ENCODE peak calls at places on chromosomes 12 and 14, in seven cellular contexts. One of them, this sample, is unnamed.

GRCh38 chr12:4960030-4960429 is 50.3 kb downstream of the KCNA1 start:
- DNase-seq in right lobe of liver: no peak
- DNase-seq in tibial artery: no peak
- DNase-seq in CD8-positive, alpha-beta T cell: no peak
- DNase-seq in breast epithelium: no peak
- DNase-seq in PC-3: no peak
- DNase-seq in colonic mucosa: no peak
- DNase-seq in this sample: no peak

GRCh38 chr14:63045612-63046320 is 508 bp upstream of the KCNH5 start:
- DNase-seq in right lobe of liver: no peak
- DNase-seq in tibial artery: no peak
- DNase-seq in CD8-positive, alpha-beta T cell: no peak
- DNase-seq in breast epithelium: no peak
- DNase-seq in PC-3: no peak
- DNase-seq in colonic mucosa: no peak
- DNase-seq in this sample: no peak

GRCh38 chr12:121693155-121693554 is 19.4 kb upstream of the TMEM120B start:
- DNase-seq in right lobe of liver: no peak
- DNase-seq in tibial artery: no peak
- DNase-seq in CD8-positive, alpha-beta T cell: no peak
- DNase-seq in breast epithelium: no peak
- DNase-seq in PC-3: no peak
- DNase-seq in colonic mucosa: no peak
- DNase-seq in this sample: no peak

GRCh38 chr12:105330938-105331804 is 680 bp downstream of the C12orf75 start:
- DNase-seq in right lobe of liver: no peak
- DNase-seq in tibial artery: no peak
- DNase-seq in CD8-positive, alpha-beta T cell: peak; percentile 65
- DNase-seq in breast epithelium: no peak
- DNase-seq in PC-3: peak; percentile 19
- DNase-seq in colonic mucosa: peak; percentile 39
- DNase-seq in this sample: peak; percentile 16

GRCh38 chr14:101944451-101944850 is 19.9 kb upstream of the DYNC1H1 start:
- DNase-seq in right lobe of liver: no peak
- DNase-seq in tibial artery: no peak
- DNase-seq in CD8-positive, alpha-beta T cell: no peak
- DNase-seq in breast epithelium: no peak
- DNase-seq in PC-3: no peak
- DNase-seq in colonic mucosa: no peak
- DNase-seq in this sample: no peak

GRCh38 chr12:27052742-27053141 is 29.6 kb downstream of the C12orf71 start:
- DNase-seq in right lobe of liver: no peak
- DNase-seq in tibial artery: no peak
- DNase-seq in CD8-positive, alpha-beta T cell: no peak
- DNase-seq in breast epithelium: no peak
- DNase-seq in PC-3: no peak
- DNase-seq in colonic mucosa: no peak
- DNase-seq in this sample: no peak

GRCh38 chr12:48818831-48819590 is 715 bp downstream of the CACNB3 start:
- DNase-seq in right lobe of liver: no peak
- DNase-seq in tibial artery: no peak
- DNase-seq in CD8-positive, alpha-beta T cell: peak; percentile 56
- DNase-seq in breast epithelium: no peak
- DNase-seq in PC-3: no peak
- DNase-seq in colonic mucosa: peak; percentile 69
- DNase-seq in this sample: no peak

GRCh38 chr14:100673085-100673806 is 53.4 kb upstream of the DLK1 start:
- DNase-seq in right lobe of liver: no peak
- DNase-seq in tibial artery: no peak
- DNase-seq in CD8-positive, alpha-beta T cell: no peak
- DNase-seq in breast epithelium: peak; percentile 75
- DNase-seq in PC-3: peak; percentile 46
- DNase-seq in colonic mucosa: peak; percentile 85
- DNase-seq in this sample: peak; percentile 69

GRCh38 chr14:89598548-89599186 is 181.6 kb upstream of the FOXN3 start:
- DNase-seq in right lobe of liver: no peak
- DNase-seq in tibial artery: no peak
- DNase-seq in CD8-positive, alpha-beta T cell: no peak
- DNase-seq in breast epithelium: no peak
- DNase-seq in PC-3: no peak
- DNase-seq in colonic mucosa: no peak
- DNase-seq in this sample: no peak

GRCh38 chr12:25866586-25867378 is 91.7 kb upstream of the RASSF8 start:
- DNase-seq in right lobe of liver: no peak
- DNase-seq in tibial artery: no peak
- DNase-seq in CD8-positive, alpha-beta T cell: no peak
- DNase-seq in breast epithelium: no peak
- DNase-seq in PC-3: no peak
- DNase-seq in colonic mucosa: no peak
- DNase-seq in this sample: no peak

GRCh38 chr14:36450550-36450949 is 69.5 kb downstream of the NKX2-1 start:
- DNase-seq in right lobe of liver: no peak
- DNase-seq in tibial artery: no peak
- DNase-seq in CD8-positive, alpha-beta T cell: no peak
- DNase-seq in breast epithelium: no peak
- DNase-seq in PC-3: peak; percentile 39
- DNase-seq in colonic mucosa: no peak
- DNase-seq in this sample: no peak

GRCh38 chr14:76958020-76958965 is 70.2 kb downstream of the IRF2BPL start:
- DNase-seq in right lobe of liver: no peak
- DNase-seq in tibial artery: no peak
- DNase-seq in CD8-positive, alpha-beta T cell: no peak
- DNase-seq in breast epithelium: no peak
- DNase-seq in PC-3: no peak
- DNase-seq in colonic mucosa: no peak
- DNase-seq in this sample: no peak

GRCh38 chr12:126112849-126113248 is 1047.6 kb downstream of the AACS start:
- DNase-seq in right lobe of liver: no peak
- DNase-seq in tibial artery: no peak
- DNase-seq in CD8-positive, alpha-beta T cell: no peak
- DNase-seq in breast epithelium: no peak
- DNase-seq in PC-3: no peak
- DNase-seq in colonic mucosa: no peak
- DNase-seq in this sample: no peak

GRCh38 chr12:11695321-11695720 is 45.8 kb downstream of the ETV6 start:
- DNase-seq in right lobe of liver: no peak
- DNase-seq in tibial artery: peak; percentile 67
- DNase-seq in CD8-positive, alpha-beta T cell: no peak
- DNase-seq in breast epithelium: no peak
- DNase-seq in PC-3: no peak
- DNase-seq in colonic mucosa: no peak
- DNase-seq in this sample: no peak

GRCh38 chr12:593396-593976 is 69.8 kb downstream of the NINJ2 start:
- DNase-seq in right lobe of liver: no peak
- DNase-seq in tibial artery: no peak
- DNase-seq in CD8-positive, alpha-beta T cell: no peak
- DNase-seq in breast epithelium: no peak
- DNase-seq in PC-3: no peak
- DNase-seq in colonic mucosa: no peak
- DNase-seq in this sample: no peak

GRCh38 chr14:103144085-103144484 is 20.8 kb downstream of the TNFAIP2 start:
- DNase-seq in right lobe of liver: no peak
- DNase-seq in tibial artery: no peak
- DNase-seq in CD8-positive, alpha-beta T cell: no peak
- DNase-seq in breast epithelium: no peak
- DNase-seq in PC-3: peak; percentile 98
- DNase-seq in colonic mucosa: no peak
- DNase-seq in this sample: no peak

GRCh38 chr12:128339121-128339520 is 72.2 kb downstream of the TMEM132C start:
- DNase-seq in right lobe of liver: no peak
- DNase-seq in tibial artery: no peak
- DNase-seq in CD8-positive, alpha-beta T cell: no peak
- DNase-seq in breast epithelium: no peak
- DNase-seq in PC-3: no peak
- DNase-seq in colonic mucosa: no peak
- DNase-seq in this sample: no peak

GRCh38 chr12:70617450-70617849 is 19.8 kb downstream of the PTPRB start:
- DNase-seq in right lobe of liver: no peak
- DNase-seq in tibial artery: no peak
- DNase-seq in CD8-positive, alpha-beta T cell: no peak
- DNase-seq in breast epithelium: no peak
- DNase-seq in PC-3: no peak
- DNase-seq in colonic mucosa: no peak
- DNase-seq in this sample: no peak

DNA sequence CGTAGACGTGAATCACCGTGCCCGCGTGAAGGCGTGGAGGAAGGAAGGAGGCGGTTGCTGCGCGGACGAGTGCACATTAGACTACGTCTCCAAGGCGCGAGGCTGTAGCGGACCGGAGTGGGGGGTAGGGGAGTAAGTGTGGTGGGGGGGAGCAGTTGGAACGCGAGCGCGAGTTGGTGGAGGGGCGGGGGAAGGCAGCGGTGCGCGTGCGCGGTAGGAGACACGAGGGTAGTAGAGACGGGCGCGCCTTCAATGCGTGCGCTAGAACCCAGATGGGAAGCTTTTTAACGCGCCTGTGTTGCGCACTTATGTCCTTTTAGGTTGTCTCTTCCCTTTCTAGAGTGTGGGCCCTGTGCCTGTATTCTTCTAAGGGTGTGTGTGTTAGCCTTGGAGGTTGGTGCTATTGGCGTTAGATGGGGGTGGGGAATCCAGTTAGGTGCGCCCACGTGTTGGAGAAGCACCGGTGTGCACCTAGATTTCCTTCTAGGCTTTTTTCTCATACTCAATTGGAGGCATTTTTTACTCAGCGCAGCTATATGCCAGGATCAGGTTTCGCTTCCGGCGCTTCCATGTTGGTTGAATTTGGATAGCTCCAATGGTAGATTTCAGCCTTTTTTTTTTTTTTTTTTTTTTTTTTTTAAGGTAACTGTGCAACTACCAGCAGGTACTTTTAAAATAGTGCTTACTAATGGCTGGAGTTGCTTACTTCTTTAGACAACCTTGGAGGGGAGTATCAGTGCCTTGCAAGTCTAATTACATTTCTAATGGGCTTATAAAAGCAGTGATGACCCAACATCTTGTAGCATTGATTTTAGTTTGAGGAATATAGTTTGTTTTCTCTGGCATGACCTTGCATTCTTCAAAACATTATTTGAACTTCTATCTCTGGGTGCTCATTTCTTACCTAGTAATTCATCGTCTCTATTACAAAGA is 820 bp downstream of the EIF4B start:
- DNase-seq in right lobe of liver: peak; percentile 79
- DNase-seq in tibial artery: peak; percentile 63
- DNase-seq in CD8-positive, alpha-beta T cell: peak; percentile 74
- DNase-seq in breast epithelium: peak; percentile 69
- DNase-seq in PC-3: peak; percentile 72
- DNase-seq in colonic mucosa: peak; percentile 85
- DNase-seq in this sample: peak; percentile 71
- H3K4me3 ChIP-seq in right lobe of liver: peak overlapping the region; percentile 93
- H3K4me3 ChIP-seq in tibial artery: peak overlapping the region; percentile 82
- H3K4me3 ChIP-seq in CD8-positive, alpha-beta T cell: peak overlapping the region; percentile 93
- H3K4me3 ChIP-seq in breast epithelium: peak overlapping the region; percentile 89
- H3K4me3 ChIP-seq in PC-3: peak overlapping the region; percentile 88
- H3K4me3 ChIP-seq in colonic mucosa: peak overlapping the region; percentile 94
- H3K4me3 ChIP-seq in this sample: peak overlapping the region; percentile 87

GRCh38 chr14:93961610-93962009 is 14.8 kb downstream of the ASB2 start:
- DNase-seq in right lobe of liver: no peak
- DNase-seq in tibial artery: no peak
- DNase-seq in CD8-positive, alpha-beta T cell: no peak
- DNase-seq in breast epithelium: no peak
- DNase-seq in PC-3: no peak
- DNase-seq in colonic mucosa: no peak
- DNase-seq in this sample: no peak
- H3K4me1 ChIP-seq in right lobe of liver: no peaks in the 10 kb centered on the region
- H3K4me1 ChIP-seq in tibial artery: peaks cover 64% of the 10 kb centered on the region
- H3K4me1 ChIP-seq in CD8-positive, alpha-beta T cell: peaks cover 76% of the 10 kb centered on the region
- H3K4me1 ChIP-seq in breast epithelium: no peaks in the 10 kb centered on the region
- H3K4me1 ChIP-seq in PC-3: peaks cover 25% of the 10 kb centered on the region
- H3K4me1 ChIP-seq in colonic mucosa: no peaks in the 10 kb centered on the region
- H3K4me1 ChIP-seq in this sample: peaks cover 6% of the 10 kb centered on the region

GRCh38 chr14:95362180-95362494 is 42.4 kb upstream of the CLMN start:
- DNase-seq in right lobe of liver: no peak
- DNase-seq in tibial artery: no peak
- DNase-seq in CD8-positive, alpha-beta T cell: no peak
- DNase-seq in breast epithelium: no peak
- DNase-seq in PC-3: no peak
- DNase-seq in colonic mucosa: no peak
- DNase-seq in this sample: no peak

GRCh38 chr14:95359974-95360826 is 40.5 kb upstream of the CLMN start:
- DNase-seq in right lobe of liver: no peak
- DNase-seq in tibial artery: no peak
- DNase-seq in CD8-positive, alpha-beta T cell: no peak
- DNase-seq in breast epithelium: no peak
- DNase-seq in PC-3: no peak
- DNase-seq in colonic mucosa: no peak
- DNase-seq in this sample: no peak

GRCh38 chr14:95360828-95361227 is 41.1 kb upstream of the CLMN start:
- DNase-seq in right lobe of liver: no peak
- DNase-seq in tibial artery: no peak
- DNase-seq in CD8-positive, alpha-beta T cell: no peak
- DNase-seq in breast epithelium: no peak
- DNase-seq in PC-3: no peak
- DNase-seq in colonic mucosa: no peak
- DNase-seq in this sample: no peak

GRCh38 chr14:95363468-95363954 is 43.8 kb upstream of the CLMN start:
- DNase-seq in right lobe of liver: no peak
- DNase-seq in tibial artery: no peak
- DNase-seq in CD8-positive, alpha-beta T cell: peak; percentile 32
- DNase-seq in breast epithelium: no peak
- DNase-seq in PC-3: no peak
- DNase-seq in colonic mucosa: no peak
- DNase-seq in this sample: no peak

DNA sequence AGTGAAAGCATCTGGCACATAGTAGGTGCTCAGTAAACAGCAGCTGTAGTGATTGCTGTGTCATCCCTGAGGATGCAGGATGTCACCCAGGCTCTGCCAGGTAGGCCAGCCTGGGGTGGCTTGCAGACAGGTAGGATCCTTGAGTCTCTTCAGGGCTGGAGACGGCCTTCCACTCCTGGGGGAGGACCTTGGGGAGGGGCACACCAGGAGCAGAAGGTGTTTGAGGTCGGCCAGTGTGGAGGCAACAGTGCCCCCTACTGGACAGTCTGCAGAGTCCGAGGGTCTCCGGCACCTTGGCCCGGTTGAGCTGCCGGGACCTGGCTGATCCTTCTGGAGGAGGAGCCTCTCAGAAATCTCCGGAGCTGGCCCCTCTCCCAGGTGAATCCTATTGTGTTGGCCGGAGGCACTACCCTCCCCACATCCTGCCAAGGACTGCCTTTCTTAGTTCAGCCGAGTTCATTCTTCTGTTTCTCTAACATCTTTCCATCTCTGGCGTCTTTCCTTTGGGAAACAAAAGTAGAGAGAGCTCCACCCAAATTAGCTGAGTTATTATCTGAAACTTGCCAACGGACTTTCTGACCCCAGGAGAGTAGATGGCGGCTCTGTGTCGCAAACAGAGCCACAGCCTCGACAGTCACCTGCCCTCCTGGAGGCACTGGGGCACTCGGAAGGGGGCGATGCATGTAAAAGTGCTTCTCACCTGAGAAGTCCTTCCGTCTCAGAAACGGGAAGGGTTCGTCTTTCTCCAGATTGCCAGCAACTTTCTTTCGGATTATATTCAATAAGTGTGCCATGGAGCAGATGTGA is 41.9 kb upstream of the CLMN start:
- DNase-seq in right lobe of liver: peak; percentile 58
- DNase-seq in tibial artery: no peak
- DNase-seq in CD8-positive, alpha-beta T cell: peak; percentile 48
- DNase-seq in breast epithelium: peak; percentile 86
- DNase-seq in PC-3: peak; percentile 58
- DNase-seq in colonic mucosa: peak; percentile 72
- DNase-seq in this sample: peak; percentile 62
- H3K4me3 ChIP-seq in right lobe of liver: no peak overlapping the region
- H3K4me3 ChIP-seq in tibial artery: no peak overlapping the region
- H3K4me3 ChIP-seq in CD8-positive, alpha-beta T cell: no peak overlapping the region
- H3K4me3 ChIP-seq in breast epithelium: no peak overlapping the region
- H3K4me3 ChIP-seq in PC-3: peak overlapping the region; percentile 44
- H3K4me3 ChIP-seq in colonic mucosa: no peak overlapping the region
- H3K4me3 ChIP-seq in this sample: no peak overlapping the region

GRCh38 chr12:52246720-52247621 is 13.9 kb downstream of the KRT7 start:
- DNase-seq in right lobe of liver: no peak
- DNase-seq in tibial artery: no peak
- DNase-seq in CD8-positive, alpha-beta T cell: no peak
- DNase-seq in breast epithelium: no peak
- DNase-seq in PC-3: peak; percentile 86
- DNase-seq in colonic mucosa: peak; percentile 59
- DNase-seq in this sample: peak; percentile 59
- H3K4me1 ChIP-seq in right lobe of liver: no peaks in the 10 kb centered on the region
- H3K4me1 ChIP-seq in tibial artery: peaks cover 82% of the 10 kb centered on the region
- H3K4me1 ChIP-seq in CD8-positive, alpha-beta T cell: peaks cover 11% of the 10 kb centered on the region
- H3K4me1 ChIP-seq in breast epithelium: peaks cover 59% of the 10 kb centered on the region
- H3K4me1 ChIP-seq in PC-3: peaks cover 72% of the 10 kb centered on the region
- H3K4me1 ChIP-seq in colonic mucosa: peaks cover 14% of the 10 kb centered on the region
- H3K4me1 ChIP-seq in this sample: no peaks in the 10 kb centered on the region